ENCODE peak calls at places on chromosomes 12 and 14, in four cellular contexts. One of them, this sample, is unnamed.
A peak's percentile ranks its signal among the peaks of the same experiment; 100 is the strongest.

GRCh38 chr12:119176267-119177055 is 2.3 kb upstream of the HSPB8 start:
- DNase-seq in stomach: peak; percentile 78
- DNase-seq in prostate gland: peak; percentile 83
- DNase-seq in colonic mucosa: peak; percentile 73
- DNase-seq in this sample: peak; percentile 82

GRCh38 chr14:93173943-93174395 is 10.7 kb downstream of the MOAP1 start:
- DNase-seq in stomach: peak; percentile 14
- DNase-seq in prostate gland: no peak
- DNase-seq in colonic mucosa: no peak
- DNase-seq in this sample: no peak

GRCh38 chr14:95402184-95402583 is 82.5 kb upstream of the CLMN start:
- DNase-seq in stomach: no peak
- DNase-seq in prostate gland: no peak
- DNase-seq in colonic mucosa: no peak
- DNase-seq in this sample: no peak

GRCh38 chr12:24948816-24949722 is at the start of gene BCAT1:
- DNase-seq in stomach: peak; percentile 64
- DNase-seq in prostate gland: peak; percentile 20
- DNase-seq in colonic mucosa: peak; percentile 44
- DNase-seq in this sample: peak; percentile 94

GRCh38 chr12:99824900-99825562 is 159.7 kb downstream of the ANKS1B start:
- DNase-seq in stomach: no peak
- DNase-seq in prostate gland: peak; percentile 4
- DNase-seq in colonic mucosa: no peak
- DNase-seq in this sample: no peak

GRCh38 chr12:119704065-119704747 is 36.3 kb downstream of the PRKAB1 start:
- DNase-seq in stomach: no peak
- DNase-seq in prostate gland: no peak
- DNase-seq in colonic mucosa: no peak
- DNase-seq in this sample: no peak

GRCh38 chr12:77940566-77940965 is 109.9 kb downstream of the NAV3 start:
- DNase-seq in stomach: no peak
- DNase-seq in prostate gland: no peak
- DNase-seq in colonic mucosa: no peak
- DNase-seq in this sample: no peak

GRCh38 chr12:12642916-12643315 is 31.2 kb downstream of the CREBL2 start:
- DNase-seq in stomach: no peak
- DNase-seq in prostate gland: no peak
- DNase-seq in colonic mucosa: no peak
- DNase-seq in this sample: no peak

GRCh38 chr14:24204163-24205146 is 1.0 kb upstream of the TSSK4 start:
- DNase-seq in stomach: no peak
- DNase-seq in prostate gland: no peak
- DNase-seq in colonic mucosa: no peak
- DNase-seq in this sample: no peak

GRCh38 chr14:23877538-23878180 is 75.9 kb upstream of the DHRS4 start:
- DNase-seq in stomach: no peak
- DNase-seq in prostate gland: no peak
- DNase-seq in colonic mucosa: no peak
- DNase-seq in this sample: no peak

GRCh38 chr12:2300168-2300567 is 247.4 kb downstream of the CACNA1C start:
- DNase-seq in stomach: no peak
- DNase-seq in prostate gland: no peak
- DNase-seq in colonic mucosa: no peak
- DNase-seq in this sample: peak; percentile 5

GRCh38 chr12:24776856-24777255 is 172.0 kb downstream of the BCAT1 start:
- DNase-seq in stomach: no peak
- DNase-seq in prostate gland: no peak
- DNase-seq in colonic mucosa: no peak
- DNase-seq in this sample: no peak

GRCh38 chr12:52575256-52575655 is 1.6 kb upstream of the KRT74 start:
- DNase-seq in stomach: no peak
- DNase-seq in prostate gland: no peak
- DNase-seq in colonic mucosa: no peak
- DNase-seq in this sample: no peak

GRCh38 chr14:70822706-70823185 is 13.4 kb upstream of the MAP3K9 start:
- DNase-seq in stomach: peak; percentile 41
- DNase-seq in prostate gland: no peak
- DNase-seq in colonic mucosa: peak; percentile 46
- DNase-seq in this sample: peak; percentile 94

GRCh38 chr14:40204441-40205175 is 772.4 kb upstream of the FBXO33 start:
- DNase-seq in stomach: no peak
- DNase-seq in prostate gland: no peak
- DNase-seq in colonic mucosa: no peak
- DNase-seq in this sample: peak; percentile 61

GRCh38 chr14:70133461-70133860 is 55.3 kb downstream of the SLC8A3 start:
- DNase-seq in stomach: no peak
- DNase-seq in prostate gland: no peak
- DNase-seq in colonic mucosa: no peak
- DNase-seq in this sample: no peak

GRCh38 chr12:52347546-52348510 is 19.5 kb downstream of the KRT85 start:
- DNase-seq in stomach: no peak
- DNase-seq in prostate gland: no peak
- DNase-seq in colonic mucosa: no peak
- DNase-seq in this sample: no peak

DNA sequence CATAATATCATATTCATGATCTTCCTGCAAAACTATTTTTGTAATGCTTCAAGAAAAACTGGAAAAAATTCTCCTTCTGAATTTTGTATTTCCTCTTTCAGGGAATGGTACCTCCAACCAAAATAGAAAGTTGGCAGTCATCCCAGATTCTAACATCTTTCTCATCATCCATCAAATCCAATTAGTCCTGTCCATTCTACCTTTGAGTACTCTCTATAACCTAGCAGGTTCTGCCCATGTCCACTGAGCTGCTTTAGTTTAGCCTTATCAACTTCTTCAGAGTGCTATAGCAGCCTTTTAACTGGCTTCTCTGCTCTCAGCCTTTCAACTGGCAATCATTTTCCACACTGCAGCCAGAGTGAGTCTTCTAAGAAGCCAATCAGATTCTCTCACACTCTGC is 236.2 kb downstream of the AKAP6 start:
- DNase-seq in stomach: no peak
- DNase-seq in prostate gland: no peak
- DNase-seq in colonic mucosa: no peak
- DNase-seq in this sample: no peak
- H3K27ac ChIP-seq in stomach: peak overlapping the region; percentile 20
- H3K27ac ChIP-seq in prostate gland: no peak overlapping the region
- H3K27ac ChIP-seq in colonic mucosa: no peak overlapping the region
- H3K27ac ChIP-seq in this sample: no peak overlapping the region

GRCh38 chr14:52031781-52032180 is 37.1 kb downstream of the NID2 start:
- DNase-seq in stomach: no peak
- DNase-seq in prostate gland: no peak
- DNase-seq in colonic mucosa: no peak
- DNase-seq in this sample: no peak

GRCh38 chr14:52033131-52033642 is 35.7 kb downstream of the NID2 start:
- DNase-seq in stomach: no peak
- DNase-seq in prostate gland: no peak
- DNase-seq in colonic mucosa: no peak
- DNase-seq in this sample: no peak

GRCh38 chr14:52032196-52032865 is 36.5 kb downstream of the NID2 start:
- DNase-seq in stomach: no peak
- DNase-seq in prostate gland: no peak
- DNase-seq in colonic mucosa: no peak
- DNase-seq in this sample: no peak

GRCh38 chr14:52026921-52027320 is 37.6 kb downstream of the RTRAF start:
- DNase-seq in stomach: no peak
- DNase-seq in prostate gland: no peak
- DNase-seq in colonic mucosa: no peak
- DNase-seq in this sample: no peak

GRCh38 chr14:52029881-52030280 is 39.0 kb downstream of the NID2 start:
- DNase-seq in stomach: no peak
- DNase-seq in prostate gland: no peak
- DNase-seq in colonic mucosa: no peak
- DNase-seq in this sample: no peak
- H3K4me1 ChIP-seq in stomach: peaks cover 12% of the 10 kb centered on the region
- H3K4me1 ChIP-seq in prostate gland: no peaks in the 10 kb centered on the region
- H3K4me1 ChIP-seq in colonic mucosa: no peaks in the 10 kb centered on the region
- H3K4me1 ChIP-seq in this sample: no peaks in the 10 kb centered on the region

GRCh38 chr12:67909681-67910080 is 79.6 kb upstream of the IFNG-AS1 start:
- DNase-seq in stomach: no peak
- DNase-seq in prostate gland: no peak
- DNase-seq in colonic mucosa: no peak
- DNase-seq in this sample: no peak

GRCh38 chr12:67911789-67912188 is 77.5 kb upstream of the IFNG-AS1 start:
- DNase-seq in stomach: no peak
- DNase-seq in prostate gland: no peak
- DNase-seq in colonic mucosa: no peak
- DNase-seq in this sample: no peak

GRCh38 chr12:67909091-67909531 is 80.1 kb upstream of the IFNG-AS1 start:
- DNase-seq in stomach: no peak
- DNase-seq in prostate gland: no peak
- DNase-seq in colonic mucosa: no peak
- DNase-seq in this sample: no peak

GRCh38 chr12:67910360-67911292 is 78.6 kb upstream of the IFNG-AS1 start:
- DNase-seq in stomach: no peak
- DNase-seq in prostate gland: no peak
- DNase-seq in colonic mucosa: no peak
- DNase-seq in this sample: no peak

GRCh38 chr12:67911293-67911637 is 78.0 kb upstream of the IFNG-AS1 start:
- DNase-seq in stomach: no peak
- DNase-seq in prostate gland: no peak
- DNase-seq in colonic mucosa: no peak
- DNase-seq in this sample: no peak
- H3K27ac ChIP-seq in stomach: no peak overlapping the region
- H3K27ac ChIP-seq in prostate gland: no peak overlapping the region
- H3K27ac ChIP-seq in colonic mucosa: no peak overlapping the region
- H3K27ac ChIP-seq in this sample: no peak overlapping the region

DNA sequence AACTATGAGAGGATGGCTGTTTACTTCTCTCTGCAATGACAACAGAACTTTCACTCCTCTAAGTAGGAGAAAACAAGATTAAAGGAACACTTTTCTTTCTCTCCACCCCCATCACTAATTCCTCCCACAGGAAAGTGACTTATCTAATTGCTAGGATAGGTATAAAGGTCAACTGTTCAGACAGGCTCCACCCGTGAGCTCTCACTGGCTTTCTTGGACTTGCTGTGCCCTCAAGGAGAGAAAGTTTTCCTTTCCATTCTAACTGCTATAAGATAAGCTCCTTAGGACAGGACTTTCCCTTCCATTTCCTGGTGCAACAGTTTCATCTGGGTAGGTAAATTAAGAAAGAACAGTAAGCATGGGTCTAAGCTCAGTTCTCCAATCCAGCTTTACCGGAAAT is 4.8 kb downstream of the SLC41A2 start:
- DNase-seq in stomach: peak; percentile 56
- DNase-seq in prostate gland: no peak
- DNase-seq in colonic mucosa: peak; percentile 67
- DNase-seq in this sample: no peak
- H3K4me1 ChIP-seq in stomach: peaks cover 25% of the 10 kb centered on the region
- H3K4me1 ChIP-seq in prostate gland: no peaks in the 10 kb centered on the region
- H3K4me1 ChIP-seq in colonic mucosa: no peaks in the 10 kb centered on the region
- H3K4me1 ChIP-seq in this sample: no peaks in the 10 kb centered on the region

GRCh38 chr12:109466821-109467220 is 10.3 kb downstream of the KCTD10 start:
- DNase-seq in stomach: no peak
- DNase-seq in prostate gland: no peak
- DNase-seq in colonic mucosa: no peak
- DNase-seq in this sample: no peak

GRCh38 chr12:109466305-109466704 is 10.8 kb downstream of the KCTD10 start:
- DNase-seq in stomach: no peak
- DNase-seq in prostate gland: no peak
- DNase-seq in colonic mucosa: no peak
- DNase-seq in this sample: no peak

GRCh38 chr12:109462868-109463692 is 14.0 kb downstream of the KCTD10 start:
- DNase-seq in stomach: peak; percentile 64
- DNase-seq in prostate gland: peak; percentile 86
- DNase-seq in colonic mucosa: peak; percentile 64
- DNase-seq in this sample: peak; percentile 81

GRCh38 chr12:109463776-109464175 is 13.3 kb downstream of the KCTD10 start:
- DNase-seq in stomach: no peak
- DNase-seq in prostate gland: no peak
- DNase-seq in colonic mucosa: no peak
- DNase-seq in this sample: no peak

GRCh38 chr12:109464642-109465351 is 12.3 kb downstream of the KCTD10 start:
- DNase-seq in stomach: no peak
- DNase-seq in prostate gland: no peak
- DNase-seq in colonic mucosa: no peak
- DNase-seq in this sample: no peak
- H3K27ac ChIP-seq in stomach: peak overlapping the region; percentile 93
- H3K27ac ChIP-seq in prostate gland: peak overlapping the region; percentile 94
- H3K27ac ChIP-seq in colonic mucosa: peak overlapping the region; percentile 95
- H3K27ac ChIP-seq in this sample: no peak overlapping the region

DNA sequence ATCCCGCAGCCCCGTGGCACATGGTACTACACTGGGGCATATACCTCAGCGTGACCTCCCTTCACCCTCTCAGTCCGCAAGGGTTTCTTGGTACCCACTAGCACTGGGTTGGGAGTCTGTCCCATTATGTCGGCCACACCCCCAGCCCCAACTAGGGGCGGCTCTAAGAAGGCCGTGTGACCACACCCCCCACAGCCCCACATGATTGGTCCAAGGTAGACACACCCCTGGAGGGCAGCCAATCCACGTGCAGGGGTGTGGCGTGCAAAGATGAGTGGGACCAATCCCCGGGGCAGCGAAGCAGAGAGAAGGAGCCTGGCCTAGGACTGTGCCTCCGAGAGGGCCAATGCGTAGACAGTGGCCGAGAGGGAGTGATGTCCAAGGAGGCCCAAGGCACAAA is 34.6 kb upstream of the BEGAIN start:
- DNase-seq in stomach: no peak
- DNase-seq in prostate gland: no peak
- DNase-seq in colonic mucosa: peak; percentile 21
- DNase-seq in this sample: peak; percentile 68
- H3K4me1 ChIP-seq in stomach: peaks cover 18% of the 10 kb centered on the region
- H3K4me1 ChIP-seq in prostate gland: no peaks in the 10 kb centered on the region
- H3K4me1 ChIP-seq in colonic mucosa: no peaks in the 10 kb centered on the region
- H3K4me1 ChIP-seq in this sample: no peaks in the 10 kb centered on the region

This sample was measured in endodermal cell.